ENCODE peak calls at places on chromosomes 16 and 17, in four cellular contexts. E, V, P and A are unnamed samples.

GRCh38 chr16:29011112-29011511 is 26.3 kb downstream of the LAT start:
- DNase-seq in V (no peak), E (no peak), P (no peak), A (no peak)

GRCh38 chr16:31508706-31509523 is 724 bp upstream of the RUSF1 start:
- DNase-seq in E (no peak), P (no peak), V (no peak), A (no peak)

GRCh38 chr17:39485555-39485954 is 24.3 kb downstream of the CDK12 start:
- DNase-seq in V (no peak), P (peak), E (no peak), A (peak)

GRCh38 chr17:56822725-56823124 is 11.0 kb downstream of the C17orf67 start:
- DNase-seq in V (no peak), E (no peak), P (no peak), A (no peak)

GRCh38 chr16:64311241-64311640 is 810.6 kb downstream of the CDH11 start:
- DNase-seq in V (no peak), E (no peak), P (no peak), A (peak)

GRCh38 chr16:9092963-9093477 is 1.6 kb downstream of the HAPSTR1 start:
- DNase-seq in E (no peak), P (no peak), V (peak), A (no peak)

GRCh38 chr16:68235882-68236803 is at the start of gene ESRP2:
- DNase-seq in E (peak), P (no peak), V (peak), A (no peak)

GRCh38 chr16:87063543-87063942 is 253.6 kb downstream of the C16orf95 start:
- DNase-seq in V (no peak), E (no peak), P (no peak), A (no peak)

GRCh38 chr17:50681260-50682200 is 26.2 kb downstream of the ANKRD40 start:
- DNase-seq in E (no peak), V (peak), P (no peak), A (no peak)

GRCh38 chr17:7884581-7885356 is 3.8 kb upstream of the CHD3 start:
- DNase-seq in V (no peak), P (no peak), E (peak), A (no peak)

GRCh38 chr16:27474041-27474440 is 72.1 kb downstream of the IL21R start:
- DNase-seq in P (no peak), V (peak), E (no peak), A (no peak)

GRCh38 chr16:87445486-87445885 is 47.3 kb downstream of the ZCCHC14 start:
- DNase-seq in E (no peak), V (no peak), P (no peak), A (no peak)

DNA sequence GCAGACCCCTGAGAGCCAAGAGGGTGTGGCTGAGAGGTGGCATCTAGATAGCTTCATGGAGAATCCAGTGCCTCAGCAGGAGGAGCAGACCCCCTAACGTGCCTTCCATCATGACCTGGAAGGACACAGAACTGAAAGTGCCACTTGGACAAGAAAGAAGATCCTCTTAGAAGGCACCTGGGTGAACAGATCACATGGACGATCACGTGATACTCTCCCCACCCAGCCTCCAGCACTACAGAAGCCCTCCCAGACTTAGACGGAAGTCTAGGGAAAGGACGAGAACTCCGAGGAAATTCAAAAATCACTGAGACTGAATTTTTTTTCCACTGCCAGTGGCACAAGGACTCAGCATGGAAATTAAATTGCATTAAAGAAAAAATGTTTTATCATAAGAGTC is 113.4 kb downstream of the MRM1 start:
- DNase-seq in V (no peak), E (no peak), P (no peak), A (no peak)
- H3K4me3 ChIP-seq in V (no peak), E (no peak), P (no peak), A (no peak)

GRCh38 chr16:53501216-53501859 is 1.7 kb downstream of the AKTIP start:
- DNase-seq in P (no peak), E (no peak), V (no peak), A (no peak)
- H3K4me3 ChIP-seq in P (no peak), E (peak), V (peak), A (peak)

GRCh38 chr16:89565506-89566372 is 5.3 kb downstream of the RPL13 start:
- DNase-seq in P (no peak), V (no peak), E (no peak), A (no peak)
- H3K4me3 ChIP-seq in P (peak), V (no peak), E (no peak), A (peak)

GRCh38 chr17:11598274-11599221 is at the start of gene DNAH9:
- DNase-seq in P (no peak), E (no peak), V (peak), A (peak)
- H3K4me3 ChIP-seq in P (peak), E (no peak), V (peak), A (peak)

GRCh38 chr16:11138026-11138768 is 117.8 kb downstream of the SOCS1 start:
- DNase-seq in P (no peak), E (no peak), V (no peak), A (no peak)

GRCh38 chr16:11138769-11139623 is 117.0 kb downstream of the SOCS1 start:
- DNase-seq in E (no peak), P (no peak), V (no peak), A (no peak)

GRCh38 chr16:11140867-11141266 is 115.1 kb downstream of the SOCS1 start:
- DNase-seq in E (no peak), P (no peak), V (no peak), A (no peak)

GRCh38 chr16:11140466-11140865 is 115.5 kb downstream of the SOCS1 start:
- DNase-seq in P (no peak), V (no peak), E (no peak), A (no peak)

GRCh38 chr16:11139624-11140375 is 116.2 kb downstream of the SOCS1 start:
- DNase-seq in P (no peak), E (peak), V (no peak), A (no peak)
- H3K4me3 ChIP-seq in P (no peak), E (peak), V (no peak), A (no peak)

DNA sequence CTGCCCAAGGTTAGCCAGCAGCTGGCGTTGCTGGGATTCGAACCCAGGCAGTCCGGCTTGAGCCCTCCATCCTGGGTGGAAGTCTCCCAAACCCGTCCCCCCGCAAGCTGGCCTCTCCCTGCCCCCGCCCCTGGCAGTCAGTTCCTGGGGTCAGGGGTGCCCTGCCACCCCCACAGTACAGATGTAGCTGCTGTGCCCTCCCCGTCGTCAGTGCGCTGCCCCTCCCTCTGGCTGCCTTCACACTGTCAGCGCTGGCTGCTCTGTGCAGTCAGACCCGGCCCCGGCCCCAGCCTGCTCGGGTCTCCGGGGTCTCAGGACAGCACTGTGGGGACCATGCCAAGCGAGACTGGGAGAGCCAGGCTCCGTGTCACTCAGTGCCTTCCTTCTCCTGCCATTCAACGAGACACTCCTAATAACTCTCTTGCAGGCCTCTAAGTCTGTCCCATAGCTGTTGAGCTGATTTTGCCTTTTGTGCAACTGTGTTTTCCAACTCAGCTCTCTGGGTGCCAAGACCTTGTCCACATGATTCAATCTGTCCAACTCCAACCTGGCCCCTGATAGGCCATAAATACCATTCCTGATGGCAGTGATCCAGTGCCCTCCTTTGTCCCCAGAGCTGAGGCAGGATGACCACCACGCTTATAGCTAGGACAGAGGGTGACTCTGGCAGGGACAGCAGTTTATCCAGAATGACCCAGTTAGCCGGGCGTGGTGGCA is 55.5 kb upstream of the IL34 start:
- DNase-seq in P (no peak), V (peak), E (no peak), A (no peak)
- H3K4me3 ChIP-seq in P (no peak), V (no peak), E (no peak), A (no peak)